ENCODE peak calls at places on chromosome 16, in ten cellular contexts. H is WTC11; C is NT2/D1; S is anterior cingulate cortex; E is lower leg skin; Q is iPS-NIHi11; O is NCI-H1105; M is stimulated activated CD8-positive, alpha-beta memory T cell treated with anti-CD3 and anti-CD28 coated beads, Interleukin-2, amount 100 ng/mL, for 48 hours; D is chondrocyte; W is activated CD4-positive, alpha-beta T cell treated with anti-CD3 and anti-CD28 coated beads, Interleukin-2, amount 10 ng/mL, durations not matched to agents 24 days and 14 days. V is an unnamed sample.

GRCh38 chr16:89922477-89922883 is 662 bp upstream of the TUBB3 start:
- DNase-seq in H (peak), C (no peak), S (no peak), E (peak), Q (peak), O (peak), M (no peak), D (peak), W (peak), V (peak)

GRCh38 chr16:25256821-25257503 is 683 bp downstream of the ZKSCAN2 start:
- DNase-seq in H (peak), C (no peak), S (no peak), E (no peak), Q (no peak), O (peak), M (no peak), D (no peak), W (peak), V (no peak)

GRCh38 chr16:87971933-87972332 is 20.7 kb downstream of the BANP start:
- DNase-seq in H (no peak), C (no peak), S (no peak), E (no peak), Q (no peak), O (no peak), M (no peak), D (no peak), W (no peak), V (no peak)

GRCh38 chr16:69448470-69449193 is 24.2 kb downstream of the CYB5B start:
- DNase-seq in H (no peak), C (no peak), S (no peak), E (no peak), Q (no peak), O (peak), M (no peak), D (no peak), W (no peak), V (no peak)

GRCh38 chr16:87701066-87701425 is 64.7 kb downstream of the KLHDC4 start:
- DNase-seq in H (no peak), C (no peak), S (no peak), E (no peak), Q (no peak), O (no peak), M (no peak), D (no peak), W (no peak), V (no peak)

GRCh38 chr16:8258523-8258922 is 331.8 kb downstream of the TMEM114 start:
- DNase-seq in H (no peak), C (peak), S (no peak), E (no peak), Q (peak), O (no peak), M (no peak), D (no peak), W (no peak), V (no peak)

GRCh38 chr16:54503011-54503410 is 216.4 kb upstream of the IRX3 start:
- DNase-seq in H (no peak), C (no peak), S (no peak), E (peak), Q (no peak), O (no peak), M (no peak), D (no peak), W (no peak), V (no peak)

GRCh38 chr16:65975049-65975708 is 391.3 kb upstream of the CDH5 start:
- DNase-seq in H (peak), C (peak), S (no peak), E (no peak), Q (no peak), O (no peak), M (no peak), D (no peak), W (no peak), V (no peak)

GRCh38 chr16:85238233-85238647 is 126.0 kb upstream of the CIBAR2 start:
- DNase-seq in H (peak), C (no peak), S (peak), E (peak), Q (peak), O (no peak), M (no peak), D (no peak), W (no peak), V (peak)

GRCh38 chr16:67198238-67198734 is 645 bp upstream of the ELMO3 start:
- DNase-seq in H (peak), C (no peak), S (peak), E (no peak), Q (peak), O (peak), M (no peak), D (no peak), W (no peak), V (no peak)

GRCh38 chr16:74099530-74099929 is 197.1 kb upstream of the PSMD7 start:
- DNase-seq in H (no peak), C (no peak), S (no peak), E (no peak), Q (peak), O (no peak), M (no peak), D (no peak), W (no peak), V (no peak)

GRCh38 chr16:83068686-83069085 is 441.9 kb downstream of the CDH13 start:
- DNase-seq in H (no peak), C (no peak), S (no peak), E (no peak), Q (no peak), O (peak), M (no peak), D (no peak), W (no peak), V (peak)

GRCh38 chr16:14202095-14202494 is 131.0 kb downstream of the MRTFB start:
- DNase-seq in H (no peak), C (no peak), S (no peak), E (no peak), Q (no peak), O (no peak), M (no peak), D (no peak), W (no peak), V (no peak)

GRCh38 chr16:2857451-2858244 is at the start of gene PRSS22:
- DNase-seq in H (peak), C (no peak), S (no peak), E (no peak), Q (peak), O (no peak), M (no peak), D (no peak), W (no peak), V (no peak)

GRCh38 chr16:4556112-4556511 is at the start of gene C16orf96:
- DNase-seq in H (no peak), C (no peak), S (no peak), E (no peak), Q (no peak), O (no peak), M (no peak), D (no peak), W (no peak), V (no peak)

GRCh38 chr16:11916524-11917285 is 949 bp upstream of the GSPT1 start:
- DNase-seq in H (no peak), C (no peak), S (no peak), E (no peak), Q (no peak), O (no peak), M (no peak), D (no peak), W (no peak), V (no peak)

GRCh38 chr16:84511821-84512220 is 7.4 kb upstream of the MEAK7 start:
- DNase-seq in H (no peak), C (no peak), S (no peak), E (peak), Q (no peak), O (no peak), M (no peak), D (no peak), W (no peak), V (no peak)

GRCh38 chr16:15516609-15517008 is 82.2 kb downstream of the BMERB1 start:
- DNase-seq in H (no peak), C (no peak), S (no peak), E (no peak), Q (no peak), O (no peak), M (no peak), D (no peak), W (no peak), V (no peak)

GRCh38 chr16:50497592-50497991 is 50.6 kb upstream of the NKD1 start:
- DNase-seq in H (no peak), C (no peak), S (no peak), E (peak), Q (no peak), O (no peak), M (no peak), D (no peak), W (no peak), V (no peak)

GRCh38 chr16:48489376-48489775 is 104.2 kb upstream of the SIAH1 start:
- DNase-seq in H (no peak), C (no peak), S (no peak), E (no peak), Q (no peak), O (no peak), M (no peak), D (no peak), W (no peak), V (no peak)

GRCh38 chr16:84087461-84088151 is 29.1 kb downstream of the MBTPS1 start:
- DNase-seq in H (no peak), C (no peak), S (no peak), E (no peak), Q (no peak), O (no peak), M (no peak), D (no peak), W (no peak), V (no peak)

GRCh38 chr16:46569231-46569735 is 51.9 kb downstream of the SHCBP1 start:
- DNase-seq in H (no peak), C (no peak), S (no peak), E (no peak), Q (no peak), O (no peak), M (no peak), D (no peak), W (no peak), V (no peak)

GRCh38 chr16:71723537-71724319 is 773 bp downstream of the PHLPP2 start:
- DNase-seq in H (peak), C (peak), S (peak), E (peak), Q (peak), O (peak), M (peak), D (no peak), W (peak), V (peak)

GRCh38 chr16:85903576-85903975 is 4.6 kb downstream of the IRF8 start:
- DNase-seq in H (no peak), C (no peak), S (no peak), E (no peak), Q (no peak), O (no peak), M (no peak), D (no peak), W (no peak), V (no peak)

GRCh38 chr16:17520567-17520966 is 49.8 kb upstream of the XYLT1 start:
- DNase-seq in H (no peak), C (no peak), S (no peak), E (no peak), Q (no peak), O (no peak), M (no peak), D (no peak), W (no peak), V (no peak)

GRCh38 chr16:81277681-81278080 is 37.1 kb upstream of the GAN start:
- DNase-seq in H (no peak), C (no peak), S (no peak), E (no peak), Q (peak), O (no peak), M (no peak), D (no peak), W (no peak), V (no peak)

GRCh38 chr16:57092786-57093301 is 461 bp downstream of the CPNE2 start:
- DNase-seq in H (peak), C (no peak), S (no peak), E (peak), Q (peak), O (peak), M (peak), D (no peak), W (peak), V (no peak)

GRCh38 chr16:71297252-71297651 is 8.1 kb upstream of the CMTR2 start:
- DNase-seq in H (no peak), C (no peak), S (no peak), E (no peak), Q (no peak), O (no peak), M (no peak), D (no peak), W (no peak), V (no peak)

GRCh38 chr16:21634216-21634615 is 18.2 kb downstream of the IGSF6 start:
- DNase-seq in H (no peak), C (no peak), S (no peak), E (no peak), Q (no peak), O (no peak), M (no peak), D (no peak), W (no peak), V (no peak)

GRCh38 chr16:11208916-11209665 is 46.9 kb downstream of the SOCS1 start:
- DNase-seq in H (no peak), C (no peak), S (no peak), E (no peak), Q (no peak), O (no peak), M (no peak), D (no peak), W (no peak), V (no peak)

GRCh38 chr16:68408428-68408827 is 39.9 kb downstream of the SMPD3 start:
- DNase-seq in H (no peak), C (no peak), S (no peak), E (no peak), Q (no peak), O (no peak), M (no peak), D (no peak), W (no peak), V (no peak)

GRCh38 chr16:57588821-57589220 is 39.6 kb upstream of the ADGRG1 start:
- DNase-seq in H (no peak), C (no peak), S (no peak), E (no peak), Q (peak), O (no peak), M (no peak), D (peak), W (no peak), V (no peak)

GRCh38 chr16:11497329-11497805 is 89.4 kb downstream of the LITAF start:
- DNase-seq in H (peak), C (no peak), S (peak), E (peak), Q (peak), O (peak), M (no peak), D (no peak), W (no peak), V (peak)

GRCh38 chr16:56354746-56355145 is 70.6 kb downstream of the AMFR start:
- DNase-seq in H (no peak), C (no peak), S (no peak), E (peak), Q (no peak), O (no peak), M (no peak), D (no peak), W (no peak), V (no peak)

GRCh38 chr16:11106726-11107125 is 149.3 kb downstream of the SOCS1 start:
- DNase-seq in H (no peak), C (no peak), S (no peak), E (no peak), Q (no peak), O (no peak), M (no peak), D (peak), W (no peak), V (no peak)

GRCh38 chr16:86490859-86491642 is 19.3 kb upstream of the FOXF1 start:
- DNase-seq in H (no peak), C (no peak), S (no peak), E (no peak), Q (no peak), O (no peak), M (no peak), D (peak), W (no peak), V (no peak)